ENCODE peak calls at places on chromosome 2, in ten cellular contexts. C is transverse colon; U is GM13976; L is HTR-8/SVneo; H is activated T-cell treated with anti-CD3 and anti-CD28 coated beads, Interleukin-2, amount 50 U/mL, for 72 hours; V is hepatocyte; R is T-helper 22 cell; Y is RCC 7860; W is heart right ventricle; Z is nucleus accumbens. N is an unnamed sample.

GRCh38 chr2:152740743-152741328 is 22.4 kb downstream of the ARL6IP6 start:
- DNase-seq in C (no peak), Y (peak; percentile 56), H (no peak), V (peak; percentile 62), L (peak; percentile 47), U (peak; percentile 50), Z (no peak), W (no peak), R (no peak), N (peak; percentile 40)

GRCh38 chr2:30706534-30707303 is 100.5 kb downstream of the CAPN13 start:
- DNase-seq in L (peak; percentile 59), Y (peak; percentile 42), R (peak; percentile 28), V (peak; percentile 75), Z (peak; percentile 28), U (peak; percentile 77), H (peak; percentile 81), C (peak; percentile 79), W (peak; percentile 81), N (peak; percentile 65)

GRCh38 chr2:236755278-236755840 is 185.7 kb downstream of the ACKR3 start:
- DNase-seq in V (no peak), U (no peak), Z (no peak), R (no peak), W (no peak), L (no peak), H (no peak), C (no peak), Y (no peak), N (no peak)

GRCh38 chr2:188676012-188676405 is 298.2 kb upstream of the COL3A1 start:
- DNase-seq in U (no peak), R (no peak), L (no peak), H (no peak), W (no peak), V (no peak), Z (no peak), Y (no peak), C (no peak), N (no peak)

GRCh38 chr2:178829981-178830380 is 22.8 kb upstream of the TTN start:
- DNase-seq in Z (no peak), H (no peak), R (no peak), U (no peak), L (no peak), W (no peak), V (no peak), C (no peak), Y (no peak), N (no peak)

GRCh38 chr2:158994920-158995676 is 26.7 kb downstream of the TANC1 start:
- DNase-seq in R (no peak), W (peak; percentile 34), Z (no peak), C (no peak), U (no peak), L (no peak), V (peak; percentile 67), Y (no peak), H (no peak), N (no peak)

GRCh38 chr2:183868153-183868552 is 730.2 kb upstream of the ZNF804A start:
- DNase-seq in V (no peak), Z (no peak), C (no peak), U (no peak), Y (no peak), W (no peak), L (peak; percentile 1), R (no peak), H (no peak), N (no peak)

GRCh38 chr2:173075781-173076556 is at the start of gene MAP3K20:
- DNase-seq in U (peak; percentile 76), W (peak; percentile 82), V (peak; percentile 83), Y (peak; percentile 68), R (peak; percentile 34), C (peak; percentile 70), L (no peak), H (peak; percentile 69), Z (peak; percentile 14), N (peak; percentile 83)